ENCODE peak calls at places on chromosomes 3 and 15, in ten cellular contexts. Z, G, H, T, P, O, C, N, B and U are unnamed samples.

GRCh38 chr3:192514081-192514753 is 213.1 kb downstream of the FGF12 start:
- DNase-seq in B (no peak), P (no peak), N (no peak), O (no peak), C (peak), G (no peak), Z (no peak), H (no peak), T (peak), U (peak)

GRCh38 chr15:100602822-100603393 is 519 bp downstream of the ASB7 start:
- DNase-seq in T (peak), N (no peak), H (no peak), G (peak), C (no peak), Z (peak), P (peak), O (peak), B (peak), U (peak)

GRCh38 chr15:70328137-70329115 is 230.7 kb upstream of the TLE3 start:
- DNase-seq in P (peak), C (no peak), H (no peak), O (no peak), T (peak), Z (no peak), N (no peak), G (no peak), B (peak), U (peak)

GRCh38 chr3:13891017-13891392 is 11.1 kb upstream of the WNT7A start:
- DNase-seq in T (no peak), H (no peak), P (no peak), B (no peak), G (no peak), N (no peak), Z (no peak), C (no peak), O (no peak), U (no peak)

GRCh38 chr3:17151598-17152373 is 267.0 kb downstream of the PLCL2 start:
- DNase-seq in G (no peak), C (no peak), O (peak), P (peak), B (no peak), H (peak), Z (peak), N (no peak), T (no peak), U (no peak)

GRCh38 chr3:112650472-112650871 is 9.5 kb upstream of the CCDC80 start:
- DNase-seq in H (no peak), O (no peak), B (no peak), N (no peak), P (no peak), T (peak), Z (no peak), G (no peak), C (no peak), U (peak)

GRCh38 chr3:193030276-193030675 is 112.6 kb upstream of the MB21D2 start:
- DNase-seq in B (no peak), P (no peak), H (no peak), T (peak), G (no peak), Z (no peak), N (no peak), O (no peak), C (peak), U (peak)

GRCh38 chr3:101850327-101851048 is 1.2 kb downstream of the NFKBIZ start:
- DNase-seq in Z (no peak), G (no peak), H (peak), O (peak), B (no peak), N (no peak), P (peak), C (peak), T (peak), U (peak)

GRCh38 chr3:31533169-31533870 is 595 bp downstream of the STT3B start:
- DNase-seq in B (peak), P (peak), O (peak), H (peak), Z (peak), C (no peak), G (no peak), T (peak), N (no peak), U (peak)

GRCh38 chr3:42353632-42354031 is 56.8 kb downstream of the LYZL4 start:
- DNase-seq in N (no peak), C (no peak), P (no peak), Z (no peak), O (no peak), T (no peak), H (no peak), G (no peak), B (no peak), U (no peak)

GRCh38 chr3:48119495-48120193 is 68.6 kb downstream of the CDC25A start:
- DNase-seq in N (no peak), Z (no peak), B (no peak), C (no peak), T (no peak), P (no peak), G (no peak), H (no peak), O (no peak), U (no peak)

GRCh38 chr3:29026301-29026700 is 254.6 kb upstream of the RBMS3 start:
- DNase-seq in H (no peak), G (no peak), P (peak), Z (no peak), O (no peak), B (no peak), T (no peak), N (no peak), C (no peak), U (no peak)

GRCh38 chr3:143970773-143971366 is 753 bp upstream of the DIPK2A start:
- DNase-seq in P (peak), H (peak), G (peak), Z (peak), B (peak), N (peak), T (peak), O (peak), C (no peak), U (peak)

GRCh38 chr3:129612350-129613204 is 6.1 kb upstream of the PLXND1 start:
- DNase-seq in G (no peak), T (peak), B (peak), Z (no peak), O (no peak), N (no peak), C (no peak), H (no peak), P (no peak), U (no peak)

GRCh38 chr3:167859610-167860009 is 124.1 kb downstream of the SERPINI1 start:
- DNase-seq in P (no peak), B (no peak), Z (no peak), O (no peak), N (no peak), T (no peak), H (no peak), G (no peak), C (no peak), U (no peak)

GRCh38 chr3:16357191-16357590 is 92.2 kb downstream of the OXNAD1 start:
- DNase-seq in Z (no peak), G (no peak), T (peak), C (no peak), N (no peak), B (no peak), O (no peak), H (no peak), P (no peak), U (peak)

GRCh38 chr3:153138267-153139210 is 23.5 kb upstream of the RAP2B start:
- DNase-seq in C (no peak), O (peak), T (peak), G (peak), P (peak), B (peak), H (no peak), N (no peak), Z (peak), U (peak)

GRCh38 chr15:39599871-39600270 is 19.0 kb downstream of the THBS1 start:
- DNase-seq in T (peak), H (no peak), P (no peak), O (no peak), G (no peak), C (no peak), B (no peak), N (no peak), Z (no peak), U (no peak)